ENCODE peak calls at places on chromosome 5, in five cellular contexts. U, G, Z, D and Q are unnamed samples.

GRCh38 chr5:112684737-112685136 is 52.9 kb upstream of the APC start:
- DNase-seq in Z (no peak), G (no peak), D (no peak), U (no peak), Q (no peak)

GRCh38 chr5:134647750-134648424 is 698 bp upstream of the SEC24A start:
- DNase-seq in U (no peak), G (peak; percentile 85), Z (peak; percentile 21), D (no peak), Q (peak; percentile 2)

GRCh38 chr5:1644810-1645571 is 121.2 kb upstream of the LPCAT1 start:
- DNase-seq in U (peak; percentile 95), G (peak; percentile 16), Z (peak; percentile 54), D (peak; percentile 85), Q (peak; percentile 71)

GRCh38 chr5:110413856-110414255 is 312.6 kb downstream of the TMEM232 start:
- DNase-seq in Z (no peak), G (no peak), U (no peak), D (no peak), Q (no peak)

GRCh38 chr5:7181841-7182240 is 214.1 kb upstream of the ADCY2 start:
- DNase-seq in Z (no peak), U (no peak), D (no peak), G (no peak), Q (no peak)

GRCh38 chr5:167587768-167588167 is 703.7 kb upstream of the WWC1 start:
- DNase-seq in U (no peak), Z (peak; percentile 11), G (no peak), D (no peak), Q (peak; percentile 8)

GRCh38 chr5:110087829-110088228 is 398.1 kb downstream of the MAN2A1 start:
- DNase-seq in G (no peak), Z (peak; percentile 38), D (no peak), U (no peak), Q (no peak)

GRCh38 chr5:39430461-39430860 is 5.7 kb upstream of the DAB2 start:
- DNase-seq in U (no peak), Z (no peak), G (no peak), D (no peak), Q (no peak)

GRCh38 chr5:6775595-6775994 is 62.4 kb downstream of the TENT4A start:
- DNase-seq in U (no peak), D (no peak), Z (no peak), G (no peak), Q (no peak)

GRCh38 chr5:131281133-131281867 is 17.4 kb downstream of the CDC42SE2 start:
- DNase-seq in Z (peak; percentile 34), U (no peak), D (no peak), G (no peak), Q (no peak)

GRCh38 chr5:134037160-134037559 is 32.4 kb upstream of the VDAC1 start:
- DNase-seq in Z (no peak), D (no peak), G (no peak), U (no peak), Q (no peak)

GRCh38 chr5:65926893-65927292 is 518 bp downstream of the ERBIN start:
- DNase-seq in D (no peak), Z (no peak), G (no peak), U (no peak), Q (no peak)

GRCh38 chr5:154221371-154221896 is 30.9 kb downstream of the GALNT10 start:
- DNase-seq in Z (no peak), D (no peak), G (no peak), U (peak; percentile 41), Q (peak; percentile 37)

DNA sequence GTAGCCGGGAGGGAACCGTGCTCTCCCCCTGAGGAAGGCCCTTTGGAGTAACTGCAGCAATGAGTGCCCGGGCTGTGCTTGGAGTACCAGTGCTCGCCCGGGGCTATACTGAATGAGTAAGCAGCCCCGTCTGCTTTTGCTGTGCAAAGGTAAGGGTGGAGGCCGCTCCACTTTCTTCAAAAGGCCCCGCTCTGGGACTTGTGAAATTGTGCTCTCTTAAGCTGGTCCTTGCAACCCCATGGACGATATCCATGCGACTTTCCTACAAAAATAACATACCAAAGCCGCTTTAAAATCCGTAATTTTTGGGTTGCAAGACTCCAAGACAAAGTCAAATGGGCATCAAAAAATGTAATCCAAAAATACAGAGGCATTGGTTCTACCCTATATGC is 579 bp upstream of the TNFAIP8 start:
- DNase-seq in U (peak; percentile 62), Z (peak; percentile 43), G (no peak), D (no peak), Q (no peak)
- TF ChIP-seq SRF in U (no peak), Z (no peak), G (no peak), D (no peak), Q (no peak)

DNA sequence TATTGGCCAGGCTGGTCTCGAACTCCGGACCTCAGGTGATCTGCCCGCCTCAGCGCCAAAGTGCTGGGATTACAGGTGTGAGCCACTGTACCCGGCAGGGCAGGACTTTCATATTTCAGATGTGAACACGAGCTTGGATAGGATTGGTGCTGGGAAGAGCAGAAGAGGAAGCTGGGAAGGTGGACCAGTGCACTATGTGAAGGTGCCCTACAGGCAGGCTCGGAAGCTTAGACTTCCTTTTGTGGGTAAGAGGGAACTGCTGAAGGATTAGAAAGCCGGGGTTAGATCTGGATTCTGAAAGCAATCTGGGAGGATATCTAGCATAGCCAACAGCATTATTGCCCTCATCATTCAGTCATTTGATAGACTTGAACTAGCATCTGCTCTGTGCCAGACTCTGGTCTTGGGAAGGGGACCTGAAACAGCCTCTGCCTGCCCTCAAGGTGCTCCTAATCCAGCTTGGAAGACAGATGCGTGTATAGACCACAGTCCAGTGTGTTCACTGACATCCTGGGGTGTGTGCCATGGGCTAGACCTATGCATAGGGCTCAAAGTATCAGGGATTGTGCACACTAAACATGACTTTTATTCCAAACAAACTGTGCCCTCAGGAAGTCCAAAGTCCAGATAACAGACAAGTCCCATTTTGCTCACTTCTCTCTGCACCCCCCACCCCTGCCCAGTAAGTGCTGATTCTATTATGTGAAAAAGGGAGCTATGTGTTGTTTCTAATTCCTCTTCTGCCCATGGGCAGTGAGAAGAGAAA is 637 bp downstream of the CBY3 start:
- DNase-seq in D (no peak), G (no peak), U (no peak), Z (peak; percentile 98), Q (no peak)
- TF ChIP-seq SP1 in D (no peak), G (no peak), U (no peak), Z (peak; percentile 18), Q (no peak)

GRCh38 chr5:74030371-74030770 is 404.4 kb downstream of the ARHGEF28 start:
- DNase-seq in Z (no peak), U (no peak), D (no peak), G (no peak), Q (no peak)
- TF ChIP-seq RAD21 in Z (no peak), U (no peak), D (no peak), G (no peak), Q (no peak)

DNA sequence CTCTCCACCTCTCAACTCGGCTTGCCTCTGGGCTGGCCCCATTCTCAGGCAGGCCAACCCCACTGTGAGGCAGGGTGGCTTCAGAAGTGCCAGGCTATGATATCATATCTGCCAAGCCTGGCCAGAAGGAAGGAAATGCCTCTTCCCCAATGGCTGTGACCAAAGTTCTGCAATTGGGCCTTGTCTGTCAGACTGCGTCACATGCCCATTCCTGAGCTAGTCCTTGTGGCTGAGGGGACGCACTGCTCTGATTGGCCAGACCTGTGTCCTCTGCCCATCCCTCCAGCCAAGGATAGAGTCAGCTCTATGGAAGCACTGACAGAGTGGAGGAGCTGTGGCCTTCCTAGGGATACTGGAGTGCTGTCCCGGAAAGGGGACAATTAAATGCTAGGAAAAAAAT is 11.9 kb downstream of the SMIM23 start:
- DNase-seq in U (no peak), Z (no peak), D (no peak), G (no peak), Q (no peak)
- TF ChIP-seq SRF in U (no peak), Z (no peak), D (no peak), G (no peak), Q (no peak)

GRCh38 chr5:179309751-179310320 is 35.4 kb downstream of the ADAMTS2 start:
- DNase-seq in G (no peak), U (no peak), D (no peak), Z (no peak), Q (no peak)

GRCh38 chr5:179311581-179311980 is 33.7 kb downstream of the ADAMTS2 start:
- DNase-seq in U (no peak), D (no peak), Z (no peak), G (no peak), Q (no peak)

GRCh38 chr5:179309383-179309670 is 35.9 kb downstream of the ADAMTS2 start:
- DNase-seq in Z (no peak), D (no peak), G (no peak), U (no peak), Q (no peak)

GRCh38 chr5:179311091-179311470 is 34.2 kb downstream of the ADAMTS2 start:
- DNase-seq in G (no peak), Z (no peak), D (no peak), U (no peak), Q (no peak)

DNA sequence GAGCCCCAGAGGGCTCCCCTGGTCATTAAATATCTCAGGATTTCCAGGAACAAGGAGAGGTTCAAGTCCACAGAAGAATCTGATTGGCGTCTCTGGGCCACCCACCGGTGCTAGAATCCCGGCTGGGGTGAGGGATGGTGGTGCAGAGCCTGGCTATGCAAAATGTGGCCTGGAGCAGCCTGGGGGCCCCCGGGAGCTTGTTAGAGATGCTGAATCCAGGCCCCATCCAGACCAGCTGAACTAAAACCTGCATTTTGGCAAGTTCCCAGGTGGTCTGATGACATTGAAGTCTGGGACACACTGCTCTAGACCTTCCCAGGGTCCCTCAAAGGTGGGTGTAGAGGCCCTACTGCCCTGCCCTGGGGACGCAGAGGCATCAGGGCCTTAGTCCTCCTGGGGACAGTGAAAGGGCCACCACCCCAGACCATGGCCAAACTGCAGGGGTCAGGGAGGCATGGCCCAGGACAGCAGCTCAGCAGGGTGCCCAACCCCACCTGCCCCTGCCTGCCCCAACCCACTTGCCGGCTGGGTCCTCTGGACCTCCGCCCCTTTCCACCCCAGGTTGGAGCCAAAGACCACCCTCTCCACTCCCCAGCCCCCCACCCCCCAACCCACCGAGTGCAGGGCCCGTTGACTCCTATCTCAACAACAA is 34.7 kb downstream of the ADAMTS2 start:
- DNase-seq in D (no peak), G (no peak), U (no peak), Z (no peak), Q (no peak)
- TF ChIP-seq SP1 in D (no peak), G (no peak), U (no peak), Z (no peak), Q (no peak)

DNA sequence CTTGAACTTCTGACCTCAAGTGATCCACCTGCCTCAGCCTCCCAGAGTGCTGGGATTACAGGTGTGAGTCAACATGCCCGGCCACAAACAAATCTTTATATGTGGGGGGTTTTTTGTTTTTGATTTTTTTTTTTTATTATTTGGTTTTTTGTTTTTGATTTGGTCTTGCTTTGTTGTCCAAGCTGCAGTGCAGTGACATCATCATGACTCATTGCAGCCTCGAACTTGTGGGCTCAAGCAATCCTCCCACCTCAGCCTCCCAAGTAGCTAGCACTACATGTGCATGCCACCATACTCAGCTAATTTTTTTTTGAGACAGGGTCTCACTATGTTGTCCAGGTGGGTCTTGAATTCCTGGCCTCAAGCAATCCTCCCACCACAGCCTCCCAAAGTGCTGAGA is 42.4 kb downstream of the ALDH7A1 start:
- DNase-seq in D (no peak), U (peak; percentile 1), G (no peak), Z (no peak), Q (no peak)
- TF ChIP-seq RAD21 in D (no peak), U (no peak), G (no peak), Z (no peak), Q (no peak)

DNA sequence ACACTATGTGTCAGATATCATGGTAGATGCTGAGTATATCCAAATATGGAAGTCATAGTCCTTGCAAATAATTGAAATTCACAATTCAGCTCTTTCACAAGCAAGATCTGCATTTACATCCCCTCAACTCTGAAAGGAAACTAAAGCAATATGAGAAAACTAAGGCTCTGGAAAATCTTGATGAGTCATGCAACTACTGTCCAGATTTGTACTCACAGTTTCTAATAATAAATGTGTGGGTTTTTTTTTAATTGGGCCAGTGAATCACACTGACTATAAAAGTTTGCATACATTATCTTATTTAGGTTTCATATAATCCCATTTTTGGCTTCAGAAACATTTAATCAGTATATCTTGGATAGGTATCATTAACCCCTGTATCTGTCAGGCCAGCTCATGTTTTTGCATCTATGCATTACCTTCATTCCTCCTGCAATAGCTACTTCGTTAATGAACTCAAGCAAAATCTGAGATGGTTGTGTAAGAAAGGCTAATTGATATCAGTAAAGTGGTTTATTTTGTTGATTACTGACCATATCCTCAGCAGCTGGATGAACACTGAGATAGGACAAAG is 58.7 kb upstream of the PRR16 start:
- DNase-seq in U (no peak), G (no peak), Z (no peak), D (no peak), Q (no peak)
- TF ChIP-seq SRF in U (no peak), G (no peak), Z (no peak), D (no peak), Q (no peak)